ENCODE peak calls at places on chromosome 21, in nine cellular contexts. L is T-helper 2 cell, W is ACHN, R is astrocyte of the hippocampus, M is prostate gland, N is uterus, S is AML-193, G is fibroblast of the aortic adventitia, C is AG10803. B is an unnamed sample.
A peak's percentile ranks its signal among the peaks of the same experiment; 100 is the strongest.

GRCh38 chr21:37370152-37371040 is 3.8 kb downstream of the DYRK1A start:
- DNase-seq in R (no peak), W (no peak), M (no peak), L (no peak), N (no peak), G (peak; percentile 65), C (peak; percentile 32), S (peak; percentile 41), B (no peak)

GRCh38 chr21:44085491-44086321 is 21.5 kb upstream of the PWP2 start:
- DNase-seq in R (peak; percentile 26), L (no peak), N (no peak), G (no peak), W (no peak), C (no peak), M (no peak), S (no peak), B (no peak)

GRCh38 chr21:45120975-45121374 is 46.6 kb downstream of the ADARB1 start:
- DNase-seq in W (no peak), N (no peak), G (no peak), M (peak; percentile 71), C (no peak), L (no peak), S (no peak), R (no peak), B (no peak)

GRCh38 chr21:46457801-46458314 is 833 bp upstream of the DIP2A start:
- DNase-seq in C (peak; percentile 46), M (peak; percentile 8), G (peak; percentile 41), S (peak; percentile 50), L (no peak), W (peak; percentile 41), N (no peak), R (peak; percentile 66), B (no peak)

GRCh38 chr21:42480736-42481135 is 15.3 kb downstream of the RSPH1 start:
- DNase-seq in W (no peak), N (no peak), C (no peak), L (no peak), S (no peak), R (no peak), G (no peak), M (no peak), B (no peak)

GRCh38 chr21:43811262-43812105 is 22.1 kb downstream of the RRP1 start:
- DNase-seq in C (no peak), R (no peak), S (no peak), W (no peak), L (no peak), M (no peak), N (no peak), G (no peak), B (no peak)

GRCh38 chr21:31181089-31181757 is 142.9 kb upstream of the KRTAP19-8 start:
- DNase-seq in S (no peak), M (no peak), N (no peak), L (peak; percentile 37), G (no peak), R (no peak), C (no peak), W (no peak), B (no peak)

GRCh38 chr21:44729336-44730027 is 18.1 kb upstream of the TSPEAR start:
- DNase-seq in L (no peak), C (no peak), W (no peak), N (no peak), M (no peak), G (no peak), S (no peak), R (no peak), B (no peak)

GRCh38 chr21:27126140-27126539 is 159.3 kb upstream of the ADAMTS5 start:
- DNase-seq in M (no peak), R (no peak), G (peak; percentile 51), L (no peak), S (no peak), N (no peak), C (no peak), W (no peak), B (no peak)

GRCh38 chr21:37341254-37341960 is 25.2 kb upstream of the DYRK1A start:
- DNase-seq in G (peak; percentile 15), R (peak; percentile 6), L (no peak), W (no peak), N (no peak), S (no peak), C (peak; percentile 36), M (no peak), B (no peak)

GRCh38 chr21:30249936-30250335 is 32.8 kb downstream of the KRTAP24-1 start:
- DNase-seq in W (no peak), G (no peak), L (no peak), R (no peak), M (no peak), S (no peak), C (no peak), N (no peak), B (no peak)

GRCh38 chr21:44461438-44462089 is 6.3 kb downstream of the LRRC3 start:
- DNase-seq in G (no peak), L (no peak), W (no peak), S (no peak), C (peak; percentile 12), N (no peak), R (no peak), M (no peak), B (no peak)

GRCh38 chr21:17461014-17461413 is 51.8 kb upstream of the CXADR start:
- DNase-seq in L (no peak), C (peak; percentile 74), G (peak; percentile 91), S (no peak), N (peak; percentile 74), R (peak; percentile 70), M (peak; percentile 41), W (no peak), B (no peak)

GRCh38 chr21:44092201-44092600 is 15.0 kb upstream of the PWP2 start:
- DNase-seq in M (peak; percentile 2), C (no peak), G (no peak), W (no peak), R (no peak), L (no peak), S (no peak), N (no peak), B (no peak)

GRCh38 chr21:45801989-45802388 is 158.5 kb downstream of the PCBP3 start:
- DNase-seq in W (no peak), C (no peak), G (no peak), S (no peak), R (no peak), M (no peak), N (no peak), L (no peak), B (no peak)

GRCh38 chr21:44723177-44724131 is 12.1 kb upstream of the TSPEAR start:
- DNase-seq in G (no peak), S (no peak), M (no peak), N (no peak), R (no peak), W (no peak), C (no peak), L (no peak), B (no peak)

GRCh38 chr21:39535646-39536437 is 76.9 kb upstream of the B3GALT5 start:
- DNase-seq in G (no peak), C (no peak), W (no peak), M (no peak), R (no peak), N (no peak), L (no peak), S (no peak), B (no peak)

GRCh38 chr21:44024895-44025353 is 12.8 kb downstream of the TRAPPC10 start:
- DNase-seq in C (peak; percentile 73), R (peak; percentile 77), M (no peak), S (peak; percentile 78), G (peak; percentile 79), W (no peak), N (peak; percentile 55), L (no peak), B (peak; percentile 4)

GRCh38 chr21:16587671-16588379 is 858.0 kb downstream of the USP25 start:
- DNase-seq in R (peak; percentile 42), G (peak; percentile 90), N (peak; percentile 42), W (peak; percentile 44), M (peak; percentile 13), C (peak; percentile 77), S (no peak), L (no peak), B (no peak)

GRCh38 chr21:41726970-41727783 is 39.7 kb downstream of the RIPK4 start:
- DNase-seq in C (peak; percentile 74), G (peak; percentile 63), R (peak; percentile 84), M (peak; percentile 86), W (peak; percentile 12), S (no peak), N (peak; percentile 42), L (no peak), B (no peak)

GRCh38 chr21:29639366-29640232 is 300.2 kb downstream of the GRIK1 start:
- DNase-seq in L (no peak), R (no peak), N (no peak), C (no peak), S (peak; percentile 31), W (no peak), G (no peak), M (no peak), B (no peak)

GRCh38 chr21:25569711-25570110 is 37.6 kb downstream of the MRPL39 start:
- DNase-seq in C (no peak), G (no peak), S (no peak), R (no peak), L (no peak), M (no peak), W (no peak), N (no peak), B (no peak)

GRCh38 chr21:41369915-41370839 is 8.3 kb downstream of the MX2 start:
- DNase-seq in M (no peak), S (peak; percentile 53), G (no peak), R (no peak), W (no peak), N (no peak), L (peak; percentile 20), C (no peak), B (no peak)

GRCh38 chr21:29196021-29196663 is 65.7 kb downstream of the MAP3K7CL start:
- DNase-seq in N (no peak), L (peak; percentile 9), G (peak; percentile 95), R (peak; percentile 69), W (peak; percentile 90), C (peak; percentile 79), S (peak; percentile 95), M (no peak), B (peak; percentile 84)

GRCh38 chr21:42298237-42298636 is 17.0 kb downstream of the TFF3 start:
- DNase-seq in G (no peak), R (no peak), W (no peak), M (no peak), S (no peak), N (no peak), C (no peak), L (no peak), B (no peak)

GRCh38 chr21:38985423-38986378 is 180.0 kb downstream of the ETS2 start:
- DNase-seq in S (peak; percentile 39), G (peak; percentile 100), W (no peak), L (no peak), N (peak; percentile 74), R (peak; percentile 68), M (peak; percentile 61), C (peak; percentile 99), B (peak; percentile 8)

GRCh38 chr21:16438761-16439160 is 709.0 kb downstream of the USP25 start:
- DNase-seq in M (no peak), W (no peak), C (no peak), S (no peak), N (no peak), R (no peak), L (no peak), G (no peak), B (no peak)

GRCh38 chr21:31366825-31367224 is 22.8 kb upstream of the TIAM1 start:
- DNase-seq in R (peak; percentile 94), M (peak; percentile 53), G (peak; percentile 83), W (peak; percentile 74), C (peak; percentile 34), L (no peak), N (no peak), S (no peak), B (peak; percentile 70)

GRCh38 chr21:41568606-41569385 is 60.8 kb upstream of the TMPRSS2 start:
- DNase-seq in N (no peak), W (no peak), C (no peak), S (no peak), M (peak; percentile 63), L (no peak), R (no peak), G (no peak), B (no peak)

GRCh38 chr21:45330851-45331261 is 43.2 kb upstream of the POFUT2 start:
- DNase-seq in S (no peak), C (no peak), M (no peak), W (no peak), N (no peak), R (no peak), L (no peak), G (no peak), B (no peak)

GRCh38 chr21:41673596-41674335 is 93.1 kb downstream of the RIPK4 start:
- DNase-seq in L (no peak), W (no peak), G (no peak), R (no peak), S (no peak), C (no peak), M (no peak), N (no peak), B (no peak)